ENCODE peak calls at places on chromosomes 12 and 14, in five cellular contexts. K, F, Y, M and I are unnamed samples.

GRCh38 chr12:8562310-8562709 is 21.6 kb upstream of the CLEC4E start:
- DNase-seq in F (no peak), M (no peak), Y (no peak), K (no peak), I (no peak)

GRCh38 chr14:97379091-97379531 is 581.9 kb downstream of the VRK1 start:
- DNase-seq in Y (no peak), F (peak; percentile 60), M (peak; percentile 55), K (no peak), I (no peak)

GRCh38 chr12:52063986-52064649 is 5.7 kb upstream of the ATG101 start:
- DNase-seq in Y (peak; percentile 79), K (no peak), F (no peak), M (no peak), I (no peak)

GRCh38 chr12:34399631-34400422 is 377.5 kb downstream of the ALG10 start:
- DNase-seq in F (peak; percentile 18), M (peak; percentile 4), K (no peak), Y (peak; percentile 4), I (no peak)

GRCh38 chr12:108046135-108046534 is 83.0 kb upstream of the WSCD2 start:
- DNase-seq in M (no peak), F (no peak), Y (no peak), K (no peak), I (no peak)

GRCh38 chr12:125683748-125684381 is 618.6 kb downstream of the AACS start:
- DNase-seq in K (no peak), F (no peak), Y (no peak), M (no peak), I (no peak)

GRCh38 chr12:131092911-131093901 is 139.5 kb downstream of the ADGRD1 start:
- DNase-seq in F (peak; percentile 56), M (no peak), Y (no peak), K (peak; percentile 1), I (no peak)

GRCh38 chr12:57299514-57300016 is 48.6 kb upstream of the STAC3 start:
- DNase-seq in K (no peak), Y (no peak), M (no peak), F (no peak), I (no peak)

GRCh38 chr12:97985834-97986233 is 523.2 kb downstream of the RMST start:
- DNase-seq in M (no peak), Y (no peak), K (no peak), F (no peak), I (no peak)

GRCh38 chr12:131114942-131115584 is 161.4 kb downstream of the ADGRD1 start:
- DNase-seq in F (no peak), Y (no peak), M (no peak), K (no peak), I (no peak)

GRCh38 chr12:82325540-82326336 is 32.4 kb downstream of the CCDC59 start:
- DNase-seq in F (no peak), Y (no peak), K (no peak), M (no peak), I (no peak)

GRCh38 chr12:132550830-132551229 is 59.6 kb downstream of the LRCOL1 start:
- DNase-seq in F (no peak), K (no peak), M (no peak), Y (no peak), I (no peak)

GRCh38 chr14:22184157-22185025 is 404.6 kb downstream of the DAD1 start:
- DNase-seq in K (no peak), F (no peak), Y (no peak), M (no peak), I (no peak)

GRCh38 chr14:20388159-20388558 is 25.1 kb downstream of the TEP1 start:
- DNase-seq in F (no peak), Y (no peak), M (no peak), K (no peak), I (no peak)

GRCh38 chr14:72665259-72665658 is 228.6 kb downstream of the DPF3 start:
- DNase-seq in Y (no peak), M (no peak), K (peak; percentile 99), F (no peak), I (peak; percentile 85)

GRCh38 chr12:56629459-56630179 is 507 bp downstream of the BAZ2A start:
- DNase-seq in M (peak; percentile 47), K (peak; percentile 12), F (peak; percentile 55), Y (peak; percentile 34), I (no peak)

GRCh38 chr12:52428121-52428520 is 6.0 kb downstream of the KRT75 start:
- DNase-seq in M (no peak), Y (no peak), F (no peak), K (no peak), I (no peak)

GRCh38 chr14:77485256-77485655 is 13.4 kb downstream of the ISM2 start:
- DNase-seq in M (no peak), Y (no peak), F (no peak), K (no peak), I (no peak)

GRCh38 chr14:103519043-103519836 is 3.4 kb downstream of the CKB start:
- DNase-seq in M (no peak), K (no peak), Y (peak; percentile 19), F (no peak), I (no peak)

GRCh38 chr14:22319526-22320352 is 269.3 kb downstream of the DAD1 start:
- DNase-seq in K (peak; percentile 39), F (peak; percentile 85), M (peak; percentile 16), Y (no peak), I (no peak)

GRCh38 chr14:83473416-83473815 is 1939.8 kb upstream of the SEL1L start:
- DNase-seq in Y (no peak), K (no peak), F (no peak), M (no peak), I (no peak)

GRCh38 chr12:94245984-94246383 is 97.6 kb downstream of the PLXNC1 start:
- DNase-seq in Y (no peak), K (no peak), M (no peak), F (no peak), I (no peak)

GRCh38 chr12:116304621-116305020 is 27.1 kb upstream of the MED13L start:
- DNase-seq in Y (no peak), M (no peak), K (no peak), F (no peak), I (no peak)

GRCh38 chr12:55829967-55830600 is 697 bp upstream of the DNAJC14 start:
- DNase-seq in M (peak; percentile 40), F (peak; percentile 73), K (no peak), Y (peak; percentile 57), I (no peak)

GRCh38 chr12:122243965-122244364 is 18.1 kb upstream of the DIABLO start:
- DNase-seq in M (peak; percentile 17), F (no peak), K (no peak), Y (no peak), I (no peak)

GRCh38 chr12:122245553-122245952 is 19.7 kb upstream of the DIABLO start:
- DNase-seq in F (no peak), K (no peak), M (no peak), Y (no peak), I (no peak)

GRCh38 chr12:122250047-122250446 is 16.2 kb downstream of the VPS33A start:
- DNase-seq in Y (no peak), F (no peak), K (no peak), M (no peak), I (no peak)

GRCh38 chr12:122250536-122250935 is 15.8 kb downstream of the VPS33A start:
- DNase-seq in F (no peak), Y (no peak), M (no peak), K (no peak), I (no peak)

DNA sequence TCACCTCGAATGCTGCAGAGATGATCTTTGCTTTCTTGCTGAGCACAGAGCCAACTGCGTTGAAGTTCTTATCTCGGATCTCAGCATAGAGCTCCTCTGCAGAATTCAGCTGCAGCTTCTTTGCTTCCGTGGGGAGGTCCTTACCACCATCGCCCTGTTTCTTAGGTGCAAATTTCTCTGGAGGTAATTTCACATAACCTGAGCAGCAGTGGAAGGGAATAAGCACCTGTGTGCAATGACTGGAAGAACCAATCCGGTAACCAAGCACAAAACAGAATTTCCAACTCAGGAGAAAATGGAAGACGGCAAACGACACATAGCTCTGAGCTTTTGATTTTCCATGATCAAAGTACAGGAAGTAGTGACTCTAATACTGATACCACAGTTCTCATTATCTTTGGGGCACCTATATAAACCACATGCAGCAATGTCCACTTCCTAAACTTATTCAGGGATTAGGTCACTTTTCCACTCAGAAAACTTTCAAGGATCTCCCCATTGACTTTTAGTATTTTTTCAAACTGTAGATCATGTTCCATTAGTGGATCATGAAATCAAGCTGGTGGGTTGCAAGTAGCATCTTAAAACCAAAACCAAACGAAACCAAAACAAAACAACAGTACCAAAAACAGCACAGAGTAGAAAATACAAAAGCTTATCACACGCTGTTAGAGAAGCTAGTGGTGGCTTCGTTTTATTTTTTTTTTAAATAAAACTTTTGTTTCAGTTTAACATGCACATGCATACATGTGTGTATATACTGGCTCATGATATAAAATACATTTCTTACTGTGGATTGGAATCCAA is 18.9 kb upstream of the DIABLO start:
- DNase-seq in K (no peak), M (peak; percentile 29), Y (no peak), F (no peak), I (no peak)
- H3K27ac ChIP-seq in K (no peak overlapping the region), M (peak overlapping the region; percentile 34), Y (no peak overlapping the region), F (peak overlapping the region; percentile 23), I (no peak overlapping the region)

DNA sequence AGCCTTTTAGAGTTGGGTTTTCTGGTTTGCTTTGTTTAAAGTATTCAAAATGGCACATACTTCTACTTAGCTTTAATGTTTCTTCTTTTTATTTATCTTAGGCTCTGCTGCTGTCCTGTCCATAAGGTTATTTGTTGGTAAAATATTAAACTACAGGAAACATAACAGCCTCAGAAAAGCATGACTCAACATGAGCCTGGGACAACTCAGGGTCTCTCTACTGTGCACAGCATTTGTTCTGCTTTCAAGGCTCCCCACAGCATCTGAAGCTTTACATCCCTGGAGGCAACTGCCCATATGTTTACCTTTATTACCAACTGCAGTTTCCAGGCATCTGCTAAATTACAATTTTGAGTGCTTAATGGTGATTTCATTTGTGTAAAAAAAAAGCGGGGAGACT is 954.2 kb upstream of the FBXO33 start:
- DNase-seq in F (no peak), M (no peak), Y (no peak), K (no peak), I (no peak)
- H3K27ac ChIP-seq in F (no peak overlapping the region), M (no peak overlapping the region), Y (no peak overlapping the region), K (no peak overlapping the region), I (no peak overlapping the region)

GRCh38 chr14:89344871-89345270 is 72.2 kb downstream of the FOXN3 start:
- DNase-seq in F (no peak), K (no peak), M (no peak), Y (no peak), I (no peak)
- H3K27ac ChIP-seq in F (no peak overlapping the region), K (no peak overlapping the region), M (no peak overlapping the region), Y (no peak overlapping the region), I (no peak overlapping the region)

GRCh38 chr12:46557539-46558373 is 185.2 kb upstream of the SLC38A2 start:
- DNase-seq in K (peak; percentile 63), Y (no peak), M (no peak), F (no peak), I (no peak)
- H3K27ac ChIP-seq in K (peak overlapping the region; percentile 99), Y (peak overlapping the region; percentile 81), M (no peak overlapping the region), F (peak overlapping the region; percentile 9), I (peak overlapping the region; percentile 100)

GRCh38 chr14:92529895-92530294 is 16.3 kb downstream of the RIN3 start:
- DNase-seq in Y (no peak), M (no peak), K (no peak), F (no peak), I (no peak)

GRCh38 chr14:92525318-92526095 is 11.9 kb downstream of the RIN3 start:
- DNase-seq in Y (no peak), K (no peak), F (peak; percentile 39), M (no peak), I (no peak)

GRCh38 chr14:92531151-92531873 is 17.7 kb downstream of the RIN3 start:
- DNase-seq in M (peak; percentile 84), K (no peak), Y (no peak), F (peak; percentile 71), I (no peak)

GRCh38 chr14:92527724-92528123 is 14.1 kb downstream of the RIN3 start:
- DNase-seq in Y (no peak), K (no peak), F (peak; percentile 47), M (no peak), I (no peak)

GRCh38 chr14:92528486-92529100 is 15.0 kb downstream of the RIN3 start:
- DNase-seq in Y (no peak), F (peak; percentile 38), K (no peak), M (no peak), I (no peak)
- H3K27ac ChIP-seq in Y (no peak overlapping the region), F (no peak overlapping the region), K (no peak overlapping the region), M (no peak overlapping the region), I (no peak overlapping the region)